ENCODE peak calls at places on chromosomes 2 and 18, in five cellular contexts. T, F, K, P and B are unnamed samples.

GRCh38 chr2:234795272-234795920 is 156.4 kb upstream of the SH3BP4 start:
- DNase-seq in P (no peak), K (no peak), T (no peak), F (peak), B (no peak)

GRCh38 chr2:14675489-14675888 is 43.0 kb downstream of the LRATD1 start:
- DNase-seq in P (no peak), T (no peak), K (no peak), F (no peak), B (no peak)

GRCh38 chr2:120134263-120134662 is 88.9 kb downstream of the TMEM185B start:
- DNase-seq in P (no peak), T (no peak), K (no peak), F (peak), B (no peak)

GRCh38 chr2:65663831-65664407 is 231.5 kb upstream of the SPRED2 start:
- DNase-seq in T (no peak), P (no peak), F (peak), K (no peak), B (no peak)

GRCh38 chr2:177174456-177174855 is 38.1 kb upstream of the HNRNPA3 start:
- DNase-seq in T (no peak), F (no peak), K (no peak), P (no peak), B (no peak)

GRCh38 chr2:47819834-47820233 is 36.9 kb downstream of the MSH6 start:
- DNase-seq in F (peak), K (no peak), T (no peak), P (no peak), B (no peak)

GRCh38 chr2:85157345-85157744 is 24.2 kb downstream of the TCF7L1 start:
- DNase-seq in T (no peak), K (no peak), F (peak), P (no peak), B (no peak)

GRCh38 chr2:162636206-162636728 is 202.3 kb downstream of the KCNH7 start:
- DNase-seq in P (no peak), F (no peak), K (no peak), T (no peak), B (no peak)

GRCh38 chr18:46728219-46728930 is 28.5 kb downstream of the ST8SIA5 start:
- DNase-seq in K (no peak), P (no peak), F (no peak), T (no peak), B (no peak)

GRCh38 chr2:182636694-182637093 is 79.4 kb upstream of the DNAJC10 start:
- DNase-seq in F (peak), P (no peak), T (no peak), K (no peak), B (no peak)

GRCh38 chr2:173982918-173983317 is 17.7 kb upstream of the SP3 start:
- DNase-seq in K (no peak), P (no peak), F (peak), T (peak), B (no peak)

GRCh38 chr2:230268606-230269222 is 43.2 kb downstream of the SP140 start:
- DNase-seq in F (no peak), P (no peak), K (no peak), T (no peak), B (no peak)

GRCh38 chr18:3293196-3293951 is 31.4 kb downstream of the MYL12B start:
- DNase-seq in P (no peak), T (no peak), K (no peak), F (no peak), B (no peak)

GRCh38 chr2:38533180-38533579 is 69.5 kb downstream of the HNRNPLL start:
- DNase-seq in K (no peak), P (no peak), T (no peak), F (no peak), B (no peak)

GRCh38 chr2:240585681-240586197 is 795 bp upstream of the CAPN10 start:
- DNase-seq in F (no peak), K (no peak), T (no peak), P (no peak), B (no peak)

GRCh38 chr2:127853667-127854066 is 4.3 kb downstream of the POLR2D start:
- DNase-seq in P (no peak), F (peak), T (no peak), K (no peak), B (no peak)

GRCh38 chr2:224849264-224849663 is 133.1 kb upstream of the CCDC195 start:
- DNase-seq in F (no peak), P (peak), K (no peak), T (no peak), B (no peak)

GRCh38 chr2:58708565-58708964 is 467.4 kb upstream of the FANCL start:
- DNase-seq in K (no peak), F (no peak), T (no peak), P (peak), B (no peak)

GRCh38 chr18:987325-988186 is 82.9 kb downstream of the ADCYAP1 start:
- DNase-seq in F (peak), P (no peak), K (no peak), T (no peak), B (no peak)

GRCh38 chr2:159265171-159265576 is 21.3 kb downstream of the WDSUB1 start:
- DNase-seq in P (no peak), T (no peak), K (no peak), F (peak), B (no peak)

GRCh38 chr2:223995569-223995968 is 38.3 kb downstream of the MRPL44 start:
- DNase-seq in K (no peak), F (peak), T (no peak), P (no peak), B (no peak)

GRCh38 chr2:39492095-39492590 is 55.1 kb upstream of the MAP4K3 start:
- DNase-seq in K (no peak), T (no peak), F (peak), P (no peak), B (no peak)

GRCh38 chr2:240204431-240205276 is 64.2 kb upstream of the OTOS start:
- DNase-seq in F (no peak), K (no peak), T (no peak), P (no peak), B (no peak)

GRCh38 chr2:226474131-226474530 is 325.5 kb downstream of the IRS1 start:
- DNase-seq in T (no peak), F (peak), K (no peak), P (no peak), B (no peak)

GRCh38 chr2:195480121-195480520 is 176.9 kb upstream of the SLC39A10 start:
- DNase-seq in K (no peak), T (no peak), F (no peak), P (no peak), B (no peak)